ENCODE peak calls at places on chromosomes 16 and 17, in four cellular contexts. One of them, this sample, is unnamed. For H3K4me1, the result is how much of the 10 kb centered on the place peaks cover.

GRCh38 chr17:2018716-2019490 is 6.2 kb downstream of the RTN4RL1 start:
- DNase-seq in OCI-LY7: no peak
- DNase-seq in adrenal gland: no peak
- DNase-seq in gastrocnemius medialis: no peak
- DNase-seq in this sample: no peak

GRCh38 chr17:19019041-19019941 is 14.7 kb upstream of the FAM83G start:
- DNase-seq in OCI-LY7: peak
- DNase-seq in adrenal gland: no peak
- DNase-seq in gastrocnemius medialis: no peak
- DNase-seq in this sample: no peak

GRCh38 chr16:19710991-19711545 is 7.0 kb downstream of the KNOP1 start:
- DNase-seq in gastrocnemius medialis: no peak
- DNase-seq in OCI-LY7: no peak
- DNase-seq in adrenal gland: no peak
- DNase-seq in this sample: peak

GRCh38 chr17:34989473-34989872 is 9.2 kb downstream of the LIG3 start:
- DNase-seq in gastrocnemius medialis: no peak
- DNase-seq in OCI-LY7: no peak
- DNase-seq in adrenal gland: no peak
- DNase-seq in this sample: no peak

GRCh38 chr17:1232786-1233185 is 37.5 kb upstream of the BHLHA9 start:
- DNase-seq in gastrocnemius medialis: no peak
- DNase-seq in adrenal gland: no peak
- DNase-seq in OCI-LY7: no peak
- DNase-seq in this sample: no peak

GRCh38 chr17:62857526-62857925 is 49.4 kb upstream of the MARCHF10 start:
- DNase-seq in OCI-LY7: no peak
- DNase-seq in adrenal gland: no peak
- DNase-seq in gastrocnemius medialis: no peak
- DNase-seq in this sample: no peak

GRCh38 chr17:80663783-80664206 is 119.2 kb downstream of the RPTOR start:
- DNase-seq in gastrocnemius medialis: no peak
- DNase-seq in adrenal gland: no peak
- DNase-seq in OCI-LY7: no peak
- DNase-seq in this sample: no peak

GRCh38 chr16:81451753-81452680 is 7.4 kb downstream of the CMIP start:
- DNase-seq in OCI-LY7: no peak
- DNase-seq in adrenal gland: no peak
- DNase-seq in gastrocnemius medialis: peak
- DNase-seq in this sample: peak

GRCh38 chr16:8764486-8765250 is 32.8 kb downstream of the TMEM186 start:
- DNase-seq in adrenal gland: no peak
- DNase-seq in gastrocnemius medialis: no peak
- DNase-seq in OCI-LY7: no peak
- DNase-seq in this sample: no peak

GRCh38 chr16:87017388-87018012 is 299.7 kb downstream of the C16orf95 start:
- DNase-seq in gastrocnemius medialis: no peak
- DNase-seq in OCI-LY7: no peak
- DNase-seq in adrenal gland: no peak
- DNase-seq in this sample: peak

GRCh38 chr17:32274643-32275042 is 9.0 kb downstream of the RHBDL3 start:
- DNase-seq in adrenal gland: no peak
- DNase-seq in OCI-LY7: no peak
- DNase-seq in gastrocnemius medialis: no peak
- DNase-seq in this sample: no peak

GRCh38 chr16:88759245-88759975 is 25.6 kb downstream of the PIEZO1 start:
- DNase-seq in gastrocnemius medialis: no peak
- DNase-seq in OCI-LY7: no peak
- DNase-seq in adrenal gland: no peak
- DNase-seq in this sample: no peak

GRCh38 chr17:16243811-16244567 is 27.0 kb downstream of the PIGL start:
- DNase-seq in gastrocnemius medialis: no peak
- DNase-seq in OCI-LY7: no peak
- DNase-seq in adrenal gland: no peak
- DNase-seq in this sample: no peak

GRCh38 chr17:17351356-17351891 is 48.3 kb downstream of the NT5M start:
- DNase-seq in OCI-LY7: no peak
- DNase-seq in adrenal gland: no peak
- DNase-seq in gastrocnemius medialis: no peak
- DNase-seq in this sample: no peak

GRCh38 chr16:68733570-68733969 is 3.5 kb upstream of the CDH1 start:
- DNase-seq in adrenal gland: no peak
- DNase-seq in gastrocnemius medialis: no peak
- DNase-seq in OCI-LY7: no peak
- DNase-seq in this sample: no peak

GRCh38 chr16:68737046-68737729 is at the start of gene CDH1:
- DNase-seq in adrenal gland: no peak
- DNase-seq in gastrocnemius medialis: no peak
- DNase-seq in OCI-LY7: no peak
- DNase-seq in this sample: peak

GRCh38 chr16:68737730-68738590 is 868 bp downstream of the CDH1 start:
- DNase-seq in OCI-LY7: no peak
- DNase-seq in gastrocnemius medialis: no peak
- DNase-seq in adrenal gland: no peak
- DNase-seq in this sample: peak

GRCh38 chr16:68734782-68735181 is 2.3 kb upstream of the CDH1 start:
- DNase-seq in adrenal gland: no peak
- DNase-seq in OCI-LY7: no peak
- DNase-seq in gastrocnemius medialis: no peak
- DNase-seq in this sample: no peak

GRCh38 chr16:68736561-68736960 is 531 bp upstream of the CDH1 start:
- DNase-seq in OCI-LY7: no peak
- DNase-seq in adrenal gland: no peak
- DNase-seq in gastrocnemius medialis: no peak
- DNase-seq in this sample: peak
- H3K4me3 ChIP-seq in OCI-LY7: no peak
- H3K4me3 ChIP-seq in adrenal gland: no peak
- H3K4me3 ChIP-seq in gastrocnemius medialis: no peak
- H3K4me3 ChIP-seq in this sample: no peak

GRCh38 chr17:58327363-58328194 is 1.0 kb downstream of the TSPOAP1 start:
- DNase-seq in OCI-LY7: peak
- DNase-seq in adrenal gland: no peak
- DNase-seq in gastrocnemius medialis: no peak
- DNase-seq in this sample: no peak

GRCh38 chr17:58330544-58330996 is 2.0 kb upstream of the TSPOAP1 start:
- DNase-seq in OCI-LY7: peak
- DNase-seq in gastrocnemius medialis: no peak
- DNase-seq in adrenal gland: no peak
- DNase-seq in this sample: no peak

GRCh38 chr17:58328195-58329034 is at the start of gene TSPOAP1:
- DNase-seq in gastrocnemius medialis: no peak
- DNase-seq in adrenal gland: no peak
- DNase-seq in OCI-LY7: peak
- DNase-seq in this sample: no peak

GRCh38 chr17:58329808-58330543 is 1.4 kb upstream of the TSPOAP1 start:
- DNase-seq in adrenal gland: no peak
- DNase-seq in OCI-LY7: peak
- DNase-seq in gastrocnemius medialis: no peak
- DNase-seq in this sample: no peak

GRCh38 chr17:58329035-58329807 is 626 bp upstream of the TSPOAP1 start:
- DNase-seq in OCI-LY7: peak
- DNase-seq in adrenal gland: no peak
- DNase-seq in gastrocnemius medialis: no peak
- DNase-seq in this sample: no peak
- TF ChIP-seq CTCF in OCI-LY7: peak
- TF ChIP-seq CTCF in adrenal gland: no peak
- TF ChIP-seq CTCF in gastrocnemius medialis: no peak
- TF ChIP-seq CTCF in this sample: no peak

DNA sequence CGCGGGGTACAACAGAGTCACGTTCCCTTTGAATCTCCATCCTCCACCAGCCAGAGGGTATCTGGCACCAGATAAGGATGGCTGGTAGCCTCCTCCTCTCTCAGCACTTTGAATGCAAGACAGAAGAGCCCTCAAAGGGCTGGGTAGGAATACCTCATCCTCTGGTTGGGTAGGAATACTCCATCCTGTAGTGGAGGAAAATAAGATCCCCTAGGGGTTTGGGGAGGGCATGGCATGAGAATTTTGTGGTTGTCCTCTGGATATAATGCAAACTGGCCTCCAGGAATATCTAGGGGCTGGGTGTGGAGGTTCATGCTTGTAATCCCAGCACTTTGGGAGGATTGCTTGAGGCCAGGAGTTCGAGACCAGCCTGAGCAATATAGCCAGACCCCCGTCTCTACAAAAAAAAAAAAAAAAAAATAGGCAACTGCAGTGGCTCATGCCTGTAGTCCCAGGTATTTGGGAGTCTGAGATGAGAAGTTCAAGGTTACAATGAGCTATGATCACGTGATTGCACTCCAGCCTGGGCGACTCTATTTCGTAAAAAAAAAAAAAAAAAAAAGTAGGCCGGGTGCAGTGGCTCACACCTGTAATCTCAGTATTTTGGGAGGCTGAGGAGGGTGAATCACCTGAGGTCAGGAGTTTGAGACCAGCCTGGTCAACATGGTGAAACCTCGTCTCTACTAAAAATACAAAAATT is 2.7 kb downstream of the IGFBP4 start:
- DNase-seq in OCI-LY7: no peak
- DNase-seq in adrenal gland: no peak
- DNase-seq in gastrocnemius medialis: no peak
- DNase-seq in this sample: no peak
- H3K4me1 ChIP-seq in OCI-LY7: under half
- H3K4me1 ChIP-seq in adrenal gland: under half
- H3K4me1 ChIP-seq in gastrocnemius medialis: under half
- H3K4me1 ChIP-seq in this sample: under half

DNA sequence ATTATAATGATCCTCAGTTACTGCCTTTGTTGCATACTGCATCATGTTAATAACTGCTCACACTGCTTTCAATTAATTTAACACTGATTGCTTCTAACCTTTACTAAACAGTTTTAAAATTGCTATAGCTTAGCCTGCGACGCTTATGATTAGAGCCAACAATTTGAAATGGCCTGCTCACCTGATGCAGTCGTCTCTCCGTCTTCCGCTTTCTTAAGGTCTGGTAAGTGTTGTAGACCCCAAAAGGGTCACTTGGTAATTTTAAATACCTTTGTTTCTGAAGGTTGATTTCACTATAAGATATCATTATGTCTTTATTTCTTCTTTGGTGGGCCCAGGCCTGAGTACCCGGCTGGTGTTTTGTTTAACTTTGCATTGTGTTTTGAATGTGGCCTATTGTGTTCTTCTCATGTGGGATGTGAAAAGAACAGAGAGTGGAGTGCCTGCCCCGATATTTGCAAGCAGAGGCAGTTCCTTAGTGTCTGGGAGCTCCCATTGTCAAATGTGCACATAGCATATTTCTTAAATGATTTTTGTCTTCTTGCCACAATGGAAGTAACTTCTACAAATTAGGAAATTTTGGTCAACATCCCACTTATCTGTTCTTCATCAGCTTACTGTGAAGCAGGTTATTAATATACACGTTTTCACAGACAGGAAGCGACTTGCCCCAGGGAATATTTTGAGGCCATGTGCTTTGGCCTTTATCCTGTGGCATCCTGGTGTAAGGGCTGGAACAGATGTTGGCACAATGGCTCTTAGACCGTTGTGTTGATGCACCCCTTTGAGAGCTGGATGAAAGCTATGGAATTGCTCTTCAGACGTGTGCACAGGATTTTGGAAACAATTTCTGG is 2.9 kb downstream of the PHKB start:
- DNase-seq in OCI-LY7: peak
- DNase-seq in adrenal gland: no peak
- DNase-seq in gastrocnemius medialis: no peak
- DNase-seq in this sample: no peak
- H3K4me3 ChIP-seq in OCI-LY7: peak
- H3K4me3 ChIP-seq in adrenal gland: no peak
- H3K4me3 ChIP-seq in gastrocnemius medialis: no peak
- H3K4me3 ChIP-seq in this sample: no peak

GRCh38 chr16:1073566-1074378 is 1.2 kb downstream of the SSTR5 start:
- DNase-seq in OCI-LY7: no peak
- DNase-seq in adrenal gland: no peak
- DNase-seq in gastrocnemius medialis: no peak
- DNase-seq in this sample: no peak
- TF ChIP-seq CTCF in OCI-LY7: no peak
- TF ChIP-seq CTCF in adrenal gland: no peak
- TF ChIP-seq CTCF in gastrocnemius medialis: peak
- TF ChIP-seq CTCF in this sample: no peak

DNA sequence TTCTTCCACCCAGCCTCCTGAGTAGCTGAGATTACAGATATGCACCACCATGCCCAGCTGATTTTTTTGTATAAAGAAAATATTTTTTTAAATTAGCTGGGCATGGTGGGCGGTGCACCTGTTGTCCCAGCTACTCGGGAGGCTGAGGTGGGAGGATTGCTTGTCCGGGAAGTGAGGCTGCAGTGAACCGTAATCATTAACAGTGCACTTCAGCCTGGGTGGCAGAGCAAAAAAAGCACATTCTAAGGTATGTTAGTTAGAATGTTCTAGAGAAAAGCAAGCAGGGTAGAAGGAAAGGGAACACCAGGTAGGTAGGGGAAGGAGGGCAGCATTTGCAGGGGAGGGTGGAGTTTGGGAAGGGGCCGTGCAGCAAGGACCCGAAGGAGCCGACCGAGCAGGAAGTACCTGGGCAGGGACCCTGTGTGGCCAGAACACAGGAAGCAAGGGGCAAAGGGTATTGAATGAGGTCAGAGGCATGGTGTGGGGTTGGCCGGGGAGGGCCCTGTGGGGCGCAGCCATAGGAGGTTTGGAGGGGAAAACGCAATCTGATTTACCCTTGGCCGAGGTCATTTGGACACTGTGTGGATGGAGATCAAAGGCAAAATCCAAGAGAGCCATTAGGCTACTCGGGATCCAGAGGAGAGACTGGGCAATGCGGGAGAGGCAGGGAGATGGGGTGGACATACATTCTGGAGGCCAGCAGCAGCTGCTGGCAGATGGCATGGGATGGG is 2.3 kb downstream of the C17orf99 start:
- DNase-seq in gastrocnemius medialis: no peak
- DNase-seq in OCI-LY7: no peak
- DNase-seq in adrenal gland: no peak
- DNase-seq in this sample: no peak
- H3K4me1 ChIP-seq in gastrocnemius medialis: under half
- H3K4me1 ChIP-seq in OCI-LY7: half or more
- H3K4me1 ChIP-seq in adrenal gland: under half
- H3K4me1 ChIP-seq in this sample: half or more

DNA sequence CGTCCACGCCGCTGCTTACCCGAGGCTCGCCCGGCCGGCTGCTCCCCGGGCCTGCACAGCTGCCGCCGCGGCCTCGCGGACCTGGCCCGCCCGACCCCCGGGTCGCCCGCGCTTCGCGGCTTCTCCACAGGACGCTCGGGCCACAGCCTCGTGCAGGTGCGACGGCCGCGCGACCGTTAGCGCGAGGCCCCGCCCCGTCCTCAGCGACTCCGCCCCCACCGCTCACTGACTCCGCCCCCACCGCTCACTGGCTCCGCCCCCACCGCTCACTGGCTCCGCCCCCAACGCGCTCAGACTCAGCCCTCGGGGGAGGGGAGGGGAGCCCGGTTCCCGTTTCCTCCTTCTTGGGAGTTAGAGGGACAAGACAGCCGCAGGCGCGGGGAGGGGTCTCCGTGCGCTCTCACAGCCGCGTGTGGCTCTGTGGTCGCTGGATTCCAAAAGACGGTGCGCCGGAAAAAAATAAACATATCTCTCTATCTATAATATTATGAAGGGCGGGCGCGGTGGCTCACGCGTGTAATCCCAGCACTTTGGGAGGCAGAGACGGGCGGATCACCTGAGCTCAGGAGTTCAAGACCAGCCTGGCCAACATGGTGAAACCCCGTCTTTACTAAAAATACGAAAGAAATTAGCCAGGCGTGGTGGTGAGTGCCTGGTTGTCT is at the start of gene MEIOB:
- DNase-seq in adrenal gland: peak
- DNase-seq in OCI-LY7: no peak
- DNase-seq in gastrocnemius medialis: no peak
- DNase-seq in this sample: peak
- H3K4me3 ChIP-seq in adrenal gland: peak
- H3K4me3 ChIP-seq in OCI-LY7: no peak
- H3K4me3 ChIP-seq in gastrocnemius medialis: no peak
- H3K4me3 ChIP-seq in this sample: no peak